ENCODE peak calls at places on chromosomes 5 and 9, in six cellular contexts. I is upper lobe of right lung; U is effector memory CD8-positive, alpha-beta T cell; Q is SK-MEL-5; B is WERI-Rb-1; L is activated CD8-positive, alpha-beta memory T cell treated with anti-CD3 and anti-CD28 coated beads for 24 hours. V is an unnamed sample.

GRCh38 chr9:99998266-99998665 is 91.8 kb downstream of the STX17 start:
- DNase-seq in I (peak; percentile 58), U (no peak), Q (no peak), B (no peak), L (no peak), V (no peak)

GRCh38 chr5:138948391-138949222 is 73.5 kb upstream of the LRRTM2 start:
- DNase-seq in I (no peak), U (no peak), Q (no peak), B (no peak), L (no peak), V (no peak)

GRCh38 chr5:72596956-72597355 is 89.7 kb upstream of the ZNF366 start:
- DNase-seq in I (no peak), U (no peak), Q (no peak), B (no peak), L (no peak), V (no peak)

GRCh38 chr5:173839117-173839713 is 48.9 kb upstream of the CPEB4 start:
- DNase-seq in I (no peak), U (no peak), Q (no peak), B (peak; percentile 47), L (no peak), V (no peak)

GRCh38 chr5:115209279-115209678 is 39.6 kb upstream of the TRIM36 start:
- DNase-seq in I (no peak), U (peak; percentile 29), Q (no peak), B (no peak), L (peak; percentile 61), V (no peak)

GRCh38 chr5:16413461-16413860 is 52.1 kb downstream of the ZNF622 start:
- DNase-seq in I (no peak), U (no peak), Q (no peak), B (no peak), L (no peak), V (no peak)

GRCh38 chr9:93431498-93432105 is 19.9 kb upstream of the FAM120A start:
- DNase-seq in I (no peak), U (no peak), Q (no peak), B (no peak), L (no peak), V (no peak)

GRCh38 chr9:22036866-22037626 is 27.9 kb upstream of the CDKN2B start:
- DNase-seq in I (no peak), U (no peak), Q (no peak), B (no peak), L (no peak), V (no peak)

GRCh38 chr5:9361835-9362234 is 184.0 kb downstream of the SEMA5A start:
- DNase-seq in I (no peak), U (no peak), Q (peak; percentile 94), B (peak; percentile 82), L (no peak), V (no peak)

GRCh38 chr9:20760246-20760901 is 76.3 kb downstream of the FOCAD start:
- DNase-seq in I (no peak), U (no peak), Q (peak; percentile 28), B (no peak), L (no peak), V (no peak)

GRCh38 chr5:3827624-3828023 is 232.0 kb downstream of the IRX1 start:
- DNase-seq in I (no peak), U (no peak), Q (no peak), B (no peak), L (no peak), V (no peak)

GRCh38 chr9:27150758-27151431 is 41.9 kb downstream of the TEK start:
- DNase-seq in I (no peak), U (no peak), Q (no peak), B (no peak), L (no peak), V (no peak)

GRCh38 chr9:124420991-124421543 is 5.8 kb upstream of the PSMB7 start:
- DNase-seq in I (no peak), U (no peak), Q (no peak), B (no peak), L (peak; percentile 30), V (no peak)

GRCh38 chr9:87713278-87713989 is 12.5 kb upstream of the CTSL start:
- DNase-seq in I (peak; percentile 89), U (no peak), Q (peak; percentile 98), B (peak; percentile 54), L (no peak), V (no peak)

GRCh38 chr9:93456504-93456903 is 3.1 kb upstream of the FAM120AOS start:
- DNase-seq in I (no peak), U (no peak), Q (no peak), B (no peak), L (no peak), V (no peak)

GRCh38 chr5:109370343-109370742 is 39.4 kb downstream of the PJA2 start:
- DNase-seq in I (no peak), U (no peak), Q (no peak), B (no peak), L (no peak), V (no peak)

GRCh38 chr9:126696091-126696763 is 82.5 kb downstream of the LMX1B start:
- DNase-seq in I (peak; percentile 46), U (no peak), Q (no peak), B (peak; percentile 6), L (no peak), V (no peak)

GRCh38 chr5:172548311-172548731 is 92.7 kb upstream of the NEURL1B start:
- DNase-seq in I (peak; percentile 22), U (no peak), Q (peak; percentile 41), B (no peak), L (no peak), V (no peak)

GRCh38 chr9:20981486-20981885 is 50.0 kb downstream of the HACD4 start:
- DNase-seq in I (no peak), U (no peak), Q (no peak), B (no peak), L (no peak), V (no peak)

GRCh38 chr9:36847781-36848673 is 186.0 kb downstream of the PAX5 start:
- DNase-seq in I (no peak), U (no peak), Q (no peak), B (no peak), L (no peak), V (no peak)

GRCh38 chr9:27094640-27095039 is 14.4 kb upstream of the TEK start:
- DNase-seq in I (no peak), U (no peak), Q (no peak), B (no peak), L (no peak), V (no peak)

GRCh38 chr9:96514825-96515218 is 64.9 kb downstream of the HABP4 start:
- DNase-seq in I (no peak), U (no peak), Q (no peak), B (no peak), L (no peak), V (no peak)

GRCh38 chr9:78695521-78695920 is 398.6 kb downstream of the PSAT1 start:
- DNase-seq in I (no peak), U (no peak), Q (no peak), B (no peak), L (no peak), V (no peak)

GRCh38 chr5:37553720-37554402 is 174.7 kb downstream of the WDR70 start:
- DNase-seq in I (no peak), U (no peak), Q (no peak), B (no peak), L (no peak), V (no peak)

GRCh38 chr9:92735907-92736600 is 28.6 kb downstream of the BICD2 start:
- DNase-seq in I (no peak), U (no peak), Q (no peak), B (no peak), L (no peak), V (no peak)

GRCh38 chr5:169901896-169902295 is 78.4 kb downstream of the INSYN2B start:
- DNase-seq in I (no peak), U (no peak), Q (no peak), B (no peak), L (no peak), V (no peak)

GRCh38 chr5:88841212-88841611 is 41.8 kb downstream of the MEF2C start:
- DNase-seq in I (no peak), U (no peak), Q (no peak), B (no peak), L (no peak), V (no peak)

GRCh38 chr5:104412649-104413240 is 850.2 kb upstream of the NUDT12 start:
- DNase-seq in I (no peak), U (no peak), Q (peak; percentile 58), B (peak; percentile 48), L (no peak), V (no peak)

GRCh38 chr5:174918655-174919054 is 194.3 kb downstream of the MSX2 start:
- DNase-seq in I (no peak), U (no peak), Q (no peak), B (no peak), L (no peak), V (no peak)

GRCh38 chr9:14191512-14191911 is 122.4 kb downstream of the NFIB start:
- DNase-seq in I (no peak), U (no peak), Q (no peak), B (no peak), L (no peak), V (no peak)

GRCh38 chr5:178207917-178208280 is 3.6 kb downstream of the HNRNPAB start:
- DNase-seq in I (no peak), U (no peak), Q (no peak), B (no peak), L (no peak), V (no peak)

GRCh38 chr5:179472641-179473040 is 77.7 kb upstream of the RUFY1 start:
- DNase-seq in I (peak; percentile 54), U (no peak), Q (no peak), B (no peak), L (no peak), V (no peak)

GRCh38 chr5:122845253-122846050 is at the start of gene SNX24:
- DNase-seq in I (peak; percentile 94), U (peak; percentile 67), Q (peak; percentile 70), B (peak; percentile 77), L (peak; percentile 83), V (peak; percentile 60)

GRCh38 chr5:160105686-160106085 is 13.6 kb downstream of the PWWP2A start:
- DNase-seq in I (no peak), U (no peak), Q (no peak), B (no peak), L (no peak), V (no peak)

GRCh38 chr9:131473198-131473885 is 29.4 kb upstream of the POMT1 start:
- DNase-seq in I (peak; percentile 58), U (no peak), Q (no peak), B (no peak), L (no peak), V (no peak)

GRCh38 chr9:385818-386398 is 171.2 kb downstream of the DOCK8 start:
- DNase-seq in I (no peak), U (no peak), Q (peak; percentile 70), B (peak; percentile 78), L (no peak), V (peak; percentile 6)

GRCh38 chr5:88188458-88189132 is 80.0 kb downstream of the TMEM161B start:
- DNase-seq in I (no peak), U (no peak), Q (no peak), B (no peak), L (no peak), V (no peak)

GRCh38 chr5:112649882-112650281 is 87.8 kb upstream of the APC start:
- DNase-seq in I (no peak), U (no peak), Q (no peak), B (no peak), L (no peak), V (no peak)

GRCh38 chr5:170293273-170293672 is 4.3 kb downstream of the LCP2 start:
- DNase-seq in I (peak; percentile 78), U (peak; percentile 72), Q (no peak), B (no peak), L (no peak), V (no peak)